ENCODE peak calls at places on chromosomes 12 and 14, in eight cellular contexts. R is K562, B is A549, E is HepG2, Z is H1, M is GM12878, X is IMR-90, Q is SK-N-SH. P is an unnamed sample.

GRCh38 chr12:69343885-69344612 is 4.1 kb upstream of the LYZ start:
- DNase-seq in R (no peak), B (no peak), E (no peak), Z (no peak), M (no peak), X (no peak), Q (no peak), P (no peak)

GRCh38 chr14:34851395-34851794 is 23.8 kb downstream of the BAZ1A start:
- DNase-seq in R (no peak), B (peak; percentile 64), E (no peak), Z (no peak), M (no peak), X (peak; percentile 71), Q (no peak), P (no peak)

GRCh38 chr12:106581543-106582263 is 1.1 kb upstream of the RFX4 start:
- DNase-seq in R (no peak), B (no peak), E (no peak), Z (no peak), M (no peak), X (no peak), Q (peak; percentile 63), P (peak; percentile 83)

GRCh38 chr14:90721619-90722305 is 94.5 kb downstream of the TTC7B start:
- DNase-seq in R (no peak), B (no peak), E (no peak), Z (no peak), M (no peak), X (peak; percentile 68), Q (no peak), P (no peak)

GRCh38 chr12:75921687-75922289 is 109.8 kb downstream of the PHLDA1 start:
- DNase-seq in R (no peak), B (no peak), E (no peak), Z (no peak), M (no peak), X (no peak), Q (no peak), P (no peak)

GRCh38 chr12:127773520-127773919 is 493.4 kb upstream of the TMEM132C start:
- DNase-seq in R (no peak), B (peak; percentile 14), E (peak; percentile 3), Z (no peak), M (no peak), X (no peak), Q (no peak), P (peak; percentile 10)

GRCh38 chr12:51199546-51199945 is 18.3 kb downstream of the POU6F1 start:
- DNase-seq in R (no peak), B (no peak), E (no peak), Z (no peak), M (no peak), X (no peak), Q (peak; percentile 15), P (no peak)

GRCh38 chr12:122842505-122843405 is 7.5 kb downstream of the HIP1R start:
- DNase-seq in R (peak; percentile 44), B (no peak), E (no peak), Z (no peak), M (no peak), X (no peak), Q (peak; percentile 82), P (no peak)

GRCh38 chr14:100816950-100817901 is 8.7 kb upstream of the MEG3 start:
- DNase-seq in R (no peak), B (no peak), E (peak; percentile 99), Z (no peak), M (no peak), X (no peak), Q (no peak), P (no peak)

GRCh38 chr12:90209029-90209428 is 500.4 kb upstream of the ATP2B1 start:
- DNase-seq in R (no peak), B (no peak), E (no peak), Z (no peak), M (no peak), X (no peak), Q (no peak), P (no peak)

GRCh38 chr14:38143651-38144505 is 63.8 kb upstream of the SSTR1 start:
- DNase-seq in R (no peak), B (no peak), E (no peak), Z (no peak), M (no peak), X (peak; percentile 92), Q (no peak), P (no peak)

GRCh38 chr12:69057742-69058141 is 124.8 kb upstream of the CPM start:
- DNase-seq in R (no peak), B (no peak), E (no peak), Z (no peak), M (no peak), X (no peak), Q (no peak), P (no peak)

GRCh38 chr12:91944637-91945036 is 201.0 kb downstream of the BTG1 start:
- DNase-seq in R (no peak), B (no peak), E (no peak), Z (no peak), M (no peak), X (no peak), Q (no peak), P (no peak)

GRCh38 chr14:94144765-94145164 is 15.4 kb upstream of the IFI27L2 start:
- DNase-seq in R (no peak), B (no peak), E (no peak), Z (no peak), M (no peak), X (no peak), Q (no peak), P (peak; percentile 27)

GRCh38 chr12:40971911-40972310 is 216.2 kb upstream of the PDZRN4 start:
- DNase-seq in R (no peak), B (no peak), E (no peak), Z (no peak), M (no peak), X (peak; percentile 14), Q (no peak), P (no peak)

GRCh38 chr14:103146141-103146709 is 23.0 kb downstream of the TNFAIP2 start:
- DNase-seq in R (no peak), B (no peak), E (no peak), Z (no peak), M (no peak), X (no peak), Q (no peak), P (no peak)

GRCh38 chr12:109695961-109696461 is 17.6 kb upstream of the FAM222A start:
- DNase-seq in R (peak; percentile 47), B (no peak), E (peak; percentile 85), Z (no peak), M (no peak), X (no peak), Q (no peak), P (no peak)

GRCh38 chr12:85179680-85180300 is 100.2 kb upstream of the ALX1 start:
- DNase-seq in R (no peak), B (peak; percentile 25), E (no peak), Z (no peak), M (no peak), X (peak; percentile 0), Q (no peak), P (no peak)

GRCh38 chr14:77590845-77591506 is 25.5 kb downstream of the SPTLC2 start:
- DNase-seq in R (no peak), B (no peak), E (no peak), Z (no peak), M (no peak), X (no peak), Q (no peak), P (no peak)

GRCh38 chr14:77589099-77589498 is 27.3 kb downstream of the SPTLC2 start:
- DNase-seq in R (no peak), B (no peak), E (no peak), Z (no peak), M (no peak), X (no peak), Q (no peak), P (no peak)

GRCh38 chr14:77598366-77599050 is 17.9 kb downstream of the SPTLC2 start:
- DNase-seq in R (no peak), B (no peak), E (no peak), Z (no peak), M (no peak), X (no peak), Q (no peak), P (no peak)

GRCh38 chr14:77593501-77593911 is 22.9 kb downstream of the SPTLC2 start:
- DNase-seq in R (no peak), B (no peak), E (no peak), Z (no peak), M (peak; percentile 52), X (peak; percentile 60), Q (no peak), P (no peak)
- TF ChIP-seq USF2 in R (no peak), B (no peak), E (no peak), Z (no peak), M (no peak), X (no peak), Q (no peak), P (no peak)

GRCh38 chr14:55116246-55117030 is 12.6 kb upstream of the LGALS3 start:
- DNase-seq in R (no peak), B (no peak), E (peak; percentile 63), Z (no peak), M (no peak), X (no peak), Q (no peak), P (no peak)
- TF ChIP-seq USF2 in R (no peak), B (no peak), E (no peak), Z (no peak), M (no peak), X (no peak), Q (no peak), P (no peak)

DNA sequence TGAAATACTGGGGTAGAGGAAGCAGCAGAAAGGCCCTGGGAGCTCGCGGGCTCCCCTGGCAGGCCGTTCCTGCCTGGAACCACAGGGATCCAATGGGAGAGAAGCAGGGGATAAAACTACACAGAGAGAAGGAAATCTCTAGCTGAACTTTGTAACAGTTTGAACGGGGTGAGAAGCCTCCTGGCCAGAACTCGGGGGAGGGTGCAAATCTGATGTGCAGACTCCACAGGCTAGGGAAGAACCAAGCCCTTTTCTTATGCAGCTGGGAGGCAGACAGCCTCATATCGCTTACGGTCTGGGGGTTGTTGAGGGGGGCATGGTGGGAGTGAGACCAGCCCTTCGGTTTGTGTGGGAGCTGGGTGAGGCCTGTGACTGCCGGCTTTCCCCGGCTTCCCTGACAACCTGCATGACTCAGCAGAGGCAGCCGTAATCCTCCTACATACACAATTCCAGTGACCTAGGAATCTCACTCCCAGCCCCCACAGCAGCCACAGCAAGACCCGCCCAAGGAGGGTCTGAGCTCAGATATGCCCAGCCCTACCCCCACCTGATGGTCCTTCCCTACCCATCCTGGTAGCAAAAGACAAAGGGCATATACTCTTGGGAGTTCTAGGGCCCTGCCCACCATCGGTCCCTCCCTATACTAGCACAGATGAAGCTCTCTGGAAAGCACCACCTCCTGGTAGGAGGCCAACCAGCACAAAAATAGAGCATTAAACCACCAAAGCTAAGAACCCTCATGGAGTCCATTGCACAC is 143.0 kb downstream of the TMTC1 start:
- DNase-seq in R (peak; percentile 7), B (peak; percentile 35), E (peak; percentile 63), Z (no peak), M (no peak), X (peak; percentile 68), Q (no peak), P (peak; percentile 16)
- TF ChIP-seq USF2 in R (no peak), B (no peak), E (no peak), Z (no peak), M (no peak), X (no peak), Q (no peak), P (no peak)

DNA sequence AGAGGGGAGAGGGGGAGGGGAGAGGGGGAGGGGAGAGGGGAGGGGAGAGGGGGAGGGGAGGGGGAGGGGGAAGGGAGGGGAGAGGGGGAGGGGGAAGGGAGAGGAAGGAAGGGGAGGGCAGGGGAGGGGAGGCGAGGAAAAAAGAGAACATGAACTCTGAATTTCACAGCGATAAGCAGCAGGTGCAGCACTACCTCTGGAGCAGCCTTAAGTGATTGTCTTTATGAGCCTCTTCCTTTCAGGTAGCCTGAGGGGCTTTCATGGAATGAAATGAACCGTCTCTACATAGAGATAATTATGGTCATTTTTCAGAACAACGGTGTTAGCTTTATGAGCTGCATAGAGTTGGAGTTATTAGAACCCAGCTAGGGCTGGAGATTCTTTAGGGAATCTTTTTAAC is 18.1 kb upstream of the PTCSC3 start:
- DNase-seq in R (no peak), B (no peak), E (no peak), Z (no peak), M (no peak), X (no peak), Q (no peak), P (no peak)
- TF ChIP-seq USF2 in R (no peak), B (no peak), E (no peak), Z (no peak), M (no peak), X (no peak), Q (no peak), P (no peak)

P was measured in WTC11.